ENCODE peak calls at places on chromosomes 4 and X, in ten cellular contexts. Z is T-helper 2 cell, V is SW 1271, L is NCI-H774, W is GM12891, I is GM10248, U is choroid plexus epithelial cell, T is SK-N-SH, N is left cardiac atrium, S is ovary. D is an unnamed sample.
A peak's percentile ranks its signal among the peaks of the same experiment; 100 is the strongest.

GRCh38 chr4:11416071-11416766 is 12.5 kb downstream of the HS3ST1 start:
- DNase-seq in Z (no peak), V (no peak), L (no peak), W (no peak), I (no peak), U (no peak), T (no peak), N (no peak), S (no peak), D (no peak)

GRCh38 chrX:334971-335757 is 16.6 kb upstream of the GTPBP6 start:
- DNase-seq in Z (no peak), V (no peak), L (no peak), W (no peak), I (no peak), U (no peak), T (no peak), N (peak; percentile 17), S (peak; percentile 15), D (no peak)

GRCh38 chrX:72080150-72080549 is 51.6 kb downstream of the RTL5 start:
- DNase-seq in Z (no peak), V (no peak), L (no peak), W (no peak), I (no peak), U (no peak), T (no peak), N (no peak), S (no peak), D (no peak)

GRCh38 chr4:6916587-6917444 is 7.2 kb downstream of the TBC1D14 start:
- DNase-seq in Z (peak; percentile 56), V (no peak), L (no peak), W (no peak), I (no peak), U (peak; percentile 62), T (no peak), N (no peak), S (no peak), D (peak; percentile 46)

GRCh38 chr4:147831452-147832192 is 99.7 kb downstream of the ARHGAP10 start:
- DNase-seq in Z (no peak), V (peak; percentile 58), L (no peak), W (no peak), I (no peak), U (peak; percentile 78), T (no peak), N (peak; percentile 46), S (no peak), D (no peak)

GRCh38 chrX:151754641-151755215 is 20.2 kb downstream of the CNGA2 start:
- DNase-seq in Z (no peak), V (no peak), L (no peak), W (no peak), I (no peak), U (peak; percentile 55), T (no peak), N (no peak), S (no peak), D (no peak)

GRCh38 chrX:101659601-101660063 is at the start of gene ARMCX2:
- DNase-seq in Z (no peak), V (no peak), L (peak; percentile 26), W (peak; percentile 25), I (peak; percentile 62), U (peak; percentile 75), T (peak; percentile 81), N (peak; percentile 71), S (peak; percentile 79), D (no peak)

GRCh38 chr4:54723220-54723619 is 65.5 kb downstream of the KIT start:
- DNase-seq in Z (no peak), V (no peak), L (no peak), W (no peak), I (no peak), U (no peak), T (peak; percentile 37), N (no peak), S (no peak), D (no peak)

GRCh38 chrX:102651968-102652744 is 873 bp downstream of the GPRASP1 start:
- DNase-seq in Z (peak; percentile 42), V (no peak), L (no peak), W (no peak), I (peak; percentile 22), U (peak; percentile 60), T (peak; percentile 52), N (peak; percentile 50), S (peak; percentile 68), D (peak; percentile 23)

D was measured in activated T-helper 9 cell treated with anti-CD3 and anti-CD28 coated beads, Interleukin-2, amount 50 U/mL, for 16 hours.